ENCODE peak calls at places on chromosomes 16 and 17, in ten cellular contexts. C is NCI-H1694 treated with DMSO at 0.1 percent for 48 hours; O is left cardiac atrium; E is CD4-positive, alpha-beta T cell; F is IMR-90; B is NCI-H748 treated with DMSO at 0.1 percent for 48 hours; A is stimulated activated CD8-positive, alpha-beta memory T cell treated with anti-CD3 and anti-CD28 coated beads, Interleukin-7, amount 100 ng/mL, for 4 hours; U is MM.1S; S is GM10248; T is frontal cortex. Y is an unnamed sample.

GRCh38 chr17:18259621-18260331 is 686 bp upstream of the MIEF2 start:
- DNase-seq in U (no peak), E (no peak), S (no peak), B (no peak), A (no peak), C (no peak), T (no peak), O (no peak), F (peak; percentile 20), Y (no peak)

GRCh38 chr17:9817086-9817485 is 4.8 kb downstream of the GSG1L2 start:
- DNase-seq in F (peak; percentile 23), S (no peak), C (no peak), E (no peak), O (no peak), U (no peak), B (no peak), T (peak; percentile 43), A (no peak), Y (no peak)

GRCh38 chr16:70553645-70554044 is 30.0 kb downstream of the SF3B3 start:
- DNase-seq in A (no peak), C (no peak), O (no peak), F (peak; percentile 94), U (no peak), E (no peak), S (no peak), B (no peak), T (no peak), Y (no peak)

GRCh38 chr16:10168258-10168657 is 14.0 kb downstream of the GRIN2A start:
- DNase-seq in F (no peak), B (no peak), C (no peak), U (no peak), T (no peak), A (no peak), E (no peak), O (no peak), S (no peak), Y (no peak)

GRCh38 chr16:30567160-30567990 is 4.1 kb downstream of the ZNF688 start:
- DNase-seq in T (no peak), F (peak; percentile 27), O (no peak), A (peak; percentile 51), E (peak; percentile 30), C (no peak), S (no peak), U (no peak), B (no peak), Y (no peak)

GRCh38 chr16:71408536-71408935 is 33.3 kb downstream of the TLE7 start:
- DNase-seq in A (no peak), C (no peak), F (no peak), T (no peak), O (no peak), U (no peak), S (no peak), B (no peak), E (no peak), Y (no peak)

GRCh38 chr16:26742040-26742439 is 324.7 kb upstream of the C16orf82 start:
- DNase-seq in O (no peak), E (no peak), S (no peak), T (no peak), A (no peak), U (no peak), C (no peak), B (no peak), F (no peak), Y (no peak)

GRCh38 chr16:26983426-26983825 is 83.3 kb upstream of the C16orf82 start:
- DNase-seq in U (no peak), C (no peak), O (no peak), A (no peak), E (no peak), B (no peak), S (no peak), F (peak; percentile 62), T (no peak), Y (no peak)

GRCh38 chr16:82892327-82892726 is 265.6 kb downstream of the CDH13 start:
- DNase-seq in U (no peak), O (no peak), B (no peak), F (no peak), C (no peak), S (no peak), A (no peak), T (no peak), E (no peak), Y (no peak)

GRCh38 chr16:4090476-4090875 is 25.8 kb downstream of the ADCY9 start:
- DNase-seq in F (no peak), E (no peak), S (no peak), C (no peak), T (peak; percentile 37), A (no peak), O (peak; percentile 67), U (no peak), B (no peak), Y (no peak)

GRCh38 chr16:22255335-22255734 is 41.9 kb upstream of the POLR3E start:
- DNase-seq in C (no peak), S (no peak), T (no peak), U (no peak), E (no peak), A (no peak), F (no peak), O (no peak), B (no peak), Y (no peak)

GRCh38 chr16:84830765-84831384 is 11.1 kb downstream of the CRISPLD2 start:
- DNase-seq in C (no peak), U (no peak), B (no peak), S (no peak), F (no peak), O (no peak), T (no peak), A (no peak), E (no peak), Y (no peak)

GRCh38 chr17:372157-373152 is 19.8 kb upstream of the RPH3AL start:
- DNase-seq in U (no peak), B (no peak), T (no peak), S (no peak), E (no peak), A (no peak), F (peak; percentile 10), O (no peak), C (no peak), Y (no peak)

Y was measured in GM18507.